ENCODE peak calls at places on chromosomes 2 and 18, in five cellular contexts. S is H1, I is GM12878, O is HepG2, J is K562. Q is an unnamed sample.
A peak's percentile ranks its signal among the peaks of the same experiment; 100 is the strongest.

GRCh38 chr2:29260151-29260772 is 145.0 kb downstream of the CLIP4 start:
- DNase-seq in S (no peak), I (no peak), O (no peak), J (no peak), Q (no peak)

GRCh38 chr2:158458617-158458920 is 1.8 kb downstream of the PKP4 start:
- DNase-seq in S (no peak), I (no peak), O (peak; percentile 30), J (peak; percentile 12), Q (no peak)

GRCh38 chr2:122251153-122251552 is 495.7 kb downstream of the TSN start:
- DNase-seq in S (no peak), I (no peak), O (no peak), J (no peak), Q (no peak)

GRCh38 chr2:240972636-240973521 is 25.5 kb upstream of the SNED1 start:
- DNase-seq in S (no peak), I (no peak), O (no peak), J (no peak), Q (no peak)

GRCh38 chr2:20135631-20136050 is 84.2 kb upstream of the LAPTM4A start:
- DNase-seq in S (peak; percentile 63), I (no peak), O (peak; percentile 74), J (peak; percentile 63), Q (peak; percentile 71)

GRCh38 chr2:584863-585823 is 92.1 kb downstream of the TMEM18 start:
- DNase-seq in S (no peak), I (no peak), O (no peak), J (no peak), Q (peak; percentile 47)

GRCh38 chr2:109351164-109351756 is 222.3 kb downstream of the SH3RF3 start:
- DNase-seq in S (no peak), I (no peak), O (no peak), J (no peak), Q (no peak)

GRCh38 chr18:51582551-51582950 is 385.1 kb upstream of the MEX3C start:
- DNase-seq in S (no peak), I (no peak), O (no peak), J (no peak), Q (no peak)

GRCh38 chr2:40197121-40197520 is 254.8 kb downstream of the SLC8A1 start:
- DNase-seq in S (no peak), I (no peak), O (no peak), J (no peak), Q (no peak)
- TF ChIP-seq POLR2AphosphoS5 in S (no peak), I (no peak), O (no peak), J (no peak), Q (no peak)

GRCh38 chr2:12162269-12163247 is 416.1 kb downstream of the LPIN1 start:
- DNase-seq in S (no peak), I (no peak), O (no peak), J (no peak), Q (no peak)
- TF ChIP-seq TAF1 in S (no peak), I (no peak), O (no peak), J (no peak), Q (no peak)

GRCh38 chr2:18001671-18002070 is 123.2 kb downstream of the KCNS3 start:
- DNase-seq in S (no peak), I (no peak), O (no peak), J (no peak), Q (no peak)

GRCh38 chr2:17995594-17995993 is 117.1 kb downstream of the KCNS3 start:
- DNase-seq in S (no peak), I (no peak), O (no peak), J (no peak), Q (no peak)

DNA sequence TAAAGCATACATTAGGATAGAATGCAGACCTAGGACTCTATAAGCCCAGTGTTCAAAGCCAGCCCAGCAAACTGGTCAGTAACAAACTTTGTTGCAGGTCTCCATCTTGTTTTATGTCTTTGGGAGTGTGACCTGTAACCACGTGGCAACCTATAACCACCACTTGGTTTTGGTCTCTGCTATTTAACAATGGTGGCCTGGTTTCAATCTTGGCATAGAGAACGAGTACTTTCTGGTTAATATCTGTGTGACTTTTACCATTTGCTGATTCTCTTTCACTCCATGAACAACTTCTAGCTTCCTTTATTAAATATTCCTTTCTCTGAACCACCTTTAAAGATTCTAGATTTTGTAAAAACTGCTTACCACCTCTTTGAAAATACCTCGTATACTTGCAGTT is 118.5 kb downstream of the KCNS3 start:
- DNase-seq in S (no peak), I (no peak), O (no peak), J (no peak), Q (no peak)
- TF ChIP-seq POLR2AphosphoS5 in S (no peak), I (no peak), O (no peak), J (no peak), Q (no peak)

GRCh38 chr18:8167036-8167435 is 442.2 kb upstream of the RAB12 start:
- DNase-seq in S (no peak), I (no peak), O (no peak), J (no peak), Q (no peak)
- TF ChIP-seq TAF1 in S (no peak), I (no peak), O (no peak), J (no peak), Q (no peak)

Q was measured in GM12891.